ENCODE peak calls at places on chromosome 9, in seven cellular contexts. One of them, this sample, is unnamed. For H3K4me1 and H3K36me3, the result is how much of the 10 kb centered on the place peaks cover.

GRCh38 chr9:79917417-79917816 is 345.7 kb downstream of the TLE4 start:
- DNase-seq in heart left ventricle: no peak
- DNase-seq in CD4-positive, CD25-positive, alpha-beta regulatory T cell: no peak
- DNase-seq in lower lobe of right lung: no peak
- DNase-seq in fibroblast of lung: no peak
- DNase-seq in transverse colon: no peak
- DNase-seq in lung: no peak
- DNase-seq in this sample: no peak

GRCh38 chr9:123327697-123328100 is 28.3 kb upstream of the CRB2 start:
- DNase-seq in heart left ventricle: no peak
- DNase-seq in CD4-positive, CD25-positive, alpha-beta regulatory T cell: no peak
- DNase-seq in lower lobe of right lung: peak
- DNase-seq in fibroblast of lung: no peak
- DNase-seq in transverse colon: peak
- DNase-seq in lung: peak
- DNase-seq in this sample: no peak

GRCh38 chr9:126423709-126424185 is 97.1 kb downstream of the MVB12B start:
- DNase-seq in heart left ventricle: no peak
- DNase-seq in CD4-positive, CD25-positive, alpha-beta regulatory T cell: no peak
- DNase-seq in lower lobe of right lung: no peak
- DNase-seq in fibroblast of lung: no peak
- DNase-seq in transverse colon: no peak
- DNase-seq in lung: no peak
- DNase-seq in this sample: no peak

GRCh38 chr9:94030318-94031179 is 53.7 kb upstream of the PTPDC1 start:
- DNase-seq in heart left ventricle: peak
- DNase-seq in CD4-positive, CD25-positive, alpha-beta regulatory T cell: peak
- DNase-seq in lower lobe of right lung: peak
- DNase-seq in fibroblast of lung: peak
- DNase-seq in transverse colon: peak
- DNase-seq in lung: peak
- DNase-seq in this sample: peak

GRCh38 chr9:38362912-38363588 is 29.5 kb upstream of the ALDH1B1 start:
- DNase-seq in heart left ventricle: peak
- DNase-seq in CD4-positive, CD25-positive, alpha-beta regulatory T cell: peak
- DNase-seq in lower lobe of right lung: no peak
- DNase-seq in fibroblast of lung: peak
- DNase-seq in transverse colon: peak
- DNase-seq in lung: peak
- DNase-seq in this sample: peak

GRCh38 chr9:105132576-105132975 is 111.9 kb upstream of the SLC44A1 start:
- DNase-seq in heart left ventricle: no peak
- DNase-seq in CD4-positive, CD25-positive, alpha-beta regulatory T cell: no peak
- DNase-seq in lower lobe of right lung: no peak
- DNase-seq in fibroblast of lung: peak
- DNase-seq in transverse colon: no peak
- DNase-seq in lung: no peak
- DNase-seq in this sample: no peak

GRCh38 chr9:112361602-112362001 is 18.3 kb upstream of the HSDL2 start:
- DNase-seq in heart left ventricle: no peak
- DNase-seq in CD4-positive, CD25-positive, alpha-beta regulatory T cell: peak
- DNase-seq in lower lobe of right lung: no peak
- DNase-seq in fibroblast of lung: peak
- DNase-seq in transverse colon: no peak
- DNase-seq in lung: no peak
- DNase-seq in this sample: peak

GRCh38 chr9:135343733-135344522 is 135.7 kb upstream of the PPP1R26 start:
- DNase-seq in heart left ventricle: peak
- DNase-seq in CD4-positive, CD25-positive, alpha-beta regulatory T cell: peak
- DNase-seq in lower lobe of right lung: peak
- DNase-seq in fibroblast of lung: peak
- DNase-seq in transverse colon: peak
- DNase-seq in lung: peak
- DNase-seq in this sample: peak

GRCh38 chr9:136484153-136485048 is 1.6 kb upstream of the SEC16A start:
- DNase-seq in heart left ventricle: no peak
- DNase-seq in CD4-positive, CD25-positive, alpha-beta regulatory T cell: peak
- DNase-seq in lower lobe of right lung: peak
- DNase-seq in fibroblast of lung: no peak
- DNase-seq in transverse colon: peak
- DNase-seq in lung: no peak
- DNase-seq in this sample: no peak

GRCh38 chr9:127451681-127452480 is 571 bp downstream of the LRSAM1 start:
- DNase-seq in heart left ventricle: peak
- DNase-seq in CD4-positive, CD25-positive, alpha-beta regulatory T cell: peak
- DNase-seq in lower lobe of right lung: peak
- DNase-seq in fibroblast of lung: peak
- DNase-seq in transverse colon: peak
- DNase-seq in lung: peak
- DNase-seq in this sample: peak

GRCh38 chr9:136543280-136543679 is 2.6 kb downstream of the NOTCH1 start:
- DNase-seq in heart left ventricle: no peak
- DNase-seq in CD4-positive, CD25-positive, alpha-beta regulatory T cell: no peak
- DNase-seq in lower lobe of right lung: no peak
- DNase-seq in fibroblast of lung: no peak
- DNase-seq in transverse colon: no peak
- DNase-seq in lung: no peak
- DNase-seq in this sample: no peak

GRCh38 chr9:84310903-84311302 is 29.7 kb downstream of the SLC28A3 start:
- DNase-seq in heart left ventricle: no peak
- DNase-seq in CD4-positive, CD25-positive, alpha-beta regulatory T cell: no peak
- DNase-seq in lower lobe of right lung: no peak
- DNase-seq in fibroblast of lung: no peak
- DNase-seq in transverse colon: no peak
- DNase-seq in lung: no peak
- DNase-seq in this sample: no peak

GRCh38 chr9:71746023-71746752 is 22.1 kb downstream of the CEMIP2 start:
- DNase-seq in heart left ventricle: no peak
- DNase-seq in CD4-positive, CD25-positive, alpha-beta regulatory T cell: no peak
- DNase-seq in lower lobe of right lung: no peak
- DNase-seq in fibroblast of lung: no peak
- DNase-seq in transverse colon: no peak
- DNase-seq in lung: no peak
- DNase-seq in this sample: no peak

GRCh38 chr9:71747572-71747971 is 20.7 kb downstream of the CEMIP2 start:
- DNase-seq in heart left ventricle: no peak
- DNase-seq in CD4-positive, CD25-positive, alpha-beta regulatory T cell: no peak
- DNase-seq in lower lobe of right lung: no peak
- DNase-seq in fibroblast of lung: no peak
- DNase-seq in transverse colon: no peak
- DNase-seq in lung: no peak
- DNase-seq in this sample: no peak

GRCh38 chr9:71746753-71747115 is 21.6 kb downstream of the CEMIP2 start:
- DNase-seq in heart left ventricle: no peak
- DNase-seq in CD4-positive, CD25-positive, alpha-beta regulatory T cell: no peak
- DNase-seq in lower lobe of right lung: no peak
- DNase-seq in fibroblast of lung: no peak
- DNase-seq in transverse colon: no peak
- DNase-seq in lung: no peak
- DNase-seq in this sample: no peak

GRCh38 chr9:71744754-71745521 is 23.4 kb downstream of the CEMIP2 start:
- DNase-seq in heart left ventricle: no peak
- DNase-seq in CD4-positive, CD25-positive, alpha-beta regulatory T cell: no peak
- DNase-seq in lower lobe of right lung: no peak
- DNase-seq in fibroblast of lung: peak
- DNase-seq in transverse colon: no peak
- DNase-seq in lung: no peak
- DNase-seq in this sample: no peak

DNA sequence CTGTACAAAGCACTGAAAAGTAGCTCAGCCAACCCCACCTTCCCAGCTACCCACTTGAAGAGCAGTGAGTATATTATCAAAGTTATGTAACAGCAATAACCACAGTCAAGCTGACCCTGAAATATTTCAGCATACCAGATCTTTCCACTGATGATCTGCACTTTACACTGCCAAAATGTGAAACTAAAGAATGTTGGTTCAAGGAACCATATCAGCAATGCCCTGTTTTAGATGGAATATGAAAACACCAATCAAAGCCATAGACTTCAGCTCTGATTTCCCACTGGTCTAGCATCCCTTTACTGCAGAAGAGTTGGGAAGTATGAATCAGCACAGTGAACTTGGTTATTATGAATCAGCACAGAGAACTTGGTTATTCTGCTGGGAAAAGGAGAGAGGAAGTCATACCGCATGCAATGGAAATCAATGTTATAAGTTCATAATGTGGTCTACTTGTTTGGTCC is 20.0 kb downstream of the CEMIP2 start:
- DNase-seq in heart left ventricle: no peak
- DNase-seq in CD4-positive, CD25-positive, alpha-beta regulatory T cell: no peak
- DNase-seq in lower lobe of right lung: no peak
- DNase-seq in fibroblast of lung: peak
- DNase-seq in transverse colon: no peak
- DNase-seq in lung: no peak
- DNase-seq in this sample: no peak
- H3K4me1 ChIP-seq in heart left ventricle: under half
- H3K4me1 ChIP-seq in CD4-positive, CD25-positive, alpha-beta regulatory T cell: under half
- H3K4me1 ChIP-seq in lower lobe of right lung: under half
- H3K4me1 ChIP-seq in fibroblast of lung: under half
- H3K4me1 ChIP-seq in transverse colon: under half
- H3K4me1 ChIP-seq in lung: under half
- H3K4me1 ChIP-seq in this sample: under half

GRCh38 chr9:124329393-124329792 is 71.6 kb downstream of the NEK6 start:
- DNase-seq in heart left ventricle: no peak
- DNase-seq in CD4-positive, CD25-positive, alpha-beta regulatory T cell: no peak
- DNase-seq in lower lobe of right lung: no peak
- DNase-seq in fibroblast of lung: no peak
- DNase-seq in transverse colon: no peak
- DNase-seq in lung: no peak
- DNase-seq in this sample: no peak
- H3K36me3 ChIP-seq in heart left ventricle: under half
- H3K36me3 ChIP-seq in CD4-positive, CD25-positive, alpha-beta regulatory T cell: under half
- H3K36me3 ChIP-seq in lower lobe of right lung: half or more
- H3K36me3 ChIP-seq in fibroblast of lung: under half
- H3K36me3 ChIP-seq in transverse colon: under half
- H3K36me3 ChIP-seq in lung: half or more
- H3K36me3 ChIP-seq in this sample: under half

DNA sequence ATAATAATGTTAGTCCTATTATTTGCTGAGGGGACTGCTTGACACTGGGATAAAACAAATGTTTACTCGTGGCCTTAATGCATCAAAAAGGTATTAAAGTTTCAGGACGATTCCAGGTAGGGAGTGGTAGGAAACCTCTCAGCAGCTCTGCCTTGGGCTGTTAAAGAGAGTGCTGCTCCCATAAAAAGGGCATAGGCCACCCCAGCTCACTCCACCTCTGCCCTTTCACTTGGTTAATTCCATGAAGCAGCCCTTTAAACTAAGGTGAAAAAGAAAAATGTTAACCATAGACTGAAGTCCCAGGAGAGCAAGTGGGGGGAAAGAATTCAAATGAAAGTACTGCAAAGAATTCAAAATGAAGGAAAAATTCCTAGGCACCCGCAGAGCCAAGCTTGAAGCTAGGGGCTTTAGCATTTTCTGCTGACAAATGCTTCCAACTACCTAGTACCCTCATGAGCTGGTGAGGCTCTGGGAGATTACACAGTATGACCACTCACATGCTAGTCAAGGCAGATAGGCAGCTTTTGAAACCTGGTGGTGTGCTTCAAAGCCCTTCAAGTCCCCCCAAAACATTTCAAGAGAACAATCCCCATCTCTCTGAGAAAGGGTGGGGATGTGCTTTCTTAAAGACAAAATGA is 8.5 kb downstream of the KLF9 start:
- DNase-seq in heart left ventricle: no peak
- DNase-seq in CD4-positive, CD25-positive, alpha-beta regulatory T cell: no peak
- DNase-seq in lower lobe of right lung: no peak
- DNase-seq in fibroblast of lung: peak
- DNase-seq in transverse colon: peak
- DNase-seq in lung: no peak
- DNase-seq in this sample: peak
- H3K4me3 ChIP-seq in heart left ventricle: no peak
- H3K4me3 ChIP-seq in CD4-positive, CD25-positive, alpha-beta regulatory T cell: peak
- H3K4me3 ChIP-seq in lower lobe of right lung: peak
- H3K4me3 ChIP-seq in fibroblast of lung: no peak
- H3K4me3 ChIP-seq in transverse colon: peak
- H3K4me3 ChIP-seq in lung: no peak
- H3K4me3 ChIP-seq in this sample: no peak

GRCh38 chr9:71895122-71895521 is 15.9 kb downstream of the ABHD17B start:
- DNase-seq in heart left ventricle: no peak
- DNase-seq in CD4-positive, CD25-positive, alpha-beta regulatory T cell: no peak
- DNase-seq in lower lobe of right lung: no peak
- DNase-seq in fibroblast of lung: peak
- DNase-seq in transverse colon: no peak
- DNase-seq in lung: no peak
- DNase-seq in this sample: no peak
- H3K4me1 ChIP-seq in heart left ventricle: under half
- H3K4me1 ChIP-seq in CD4-positive, CD25-positive, alpha-beta regulatory T cell: half or more
- H3K4me1 ChIP-seq in lower lobe of right lung: under half
- H3K4me1 ChIP-seq in fibroblast of lung: under half
- H3K4me1 ChIP-seq in transverse colon: under half
- H3K4me1 ChIP-seq in lung: under half
- H3K4me1 ChIP-seq in this sample: under half

DNA sequence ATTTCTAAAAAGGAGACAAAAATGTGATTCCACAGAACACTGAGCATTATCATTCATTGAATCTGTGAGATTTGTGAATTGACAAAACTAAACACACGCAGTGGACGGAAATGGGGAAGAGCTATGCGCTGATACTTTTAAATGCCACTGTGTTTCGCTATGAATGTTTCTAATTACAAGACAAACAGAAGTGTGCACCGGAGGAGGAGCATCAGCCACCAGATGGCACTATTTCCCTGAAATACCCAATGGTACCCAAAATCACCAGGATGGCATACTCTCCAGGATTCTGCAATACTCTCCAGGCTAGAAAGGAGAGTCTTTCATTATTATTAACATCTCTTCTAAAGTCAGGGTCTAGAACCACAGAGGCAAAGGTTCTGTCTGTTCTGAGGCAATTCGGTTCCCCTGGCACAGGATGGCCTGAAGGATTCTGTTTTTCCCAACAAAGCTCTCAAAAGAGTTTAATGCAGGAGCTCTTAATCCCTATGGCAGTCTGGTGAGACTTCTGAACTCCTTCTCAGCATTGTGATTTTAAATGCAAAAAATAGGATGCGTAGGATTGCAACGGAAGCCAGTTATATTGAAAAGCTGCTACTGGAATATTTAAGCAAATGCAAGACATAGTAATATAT is 13.8 kb upstream of the PUM3 start:
- DNase-seq in heart left ventricle: peak
- DNase-seq in CD4-positive, CD25-positive, alpha-beta regulatory T cell: peak
- DNase-seq in lower lobe of right lung: no peak
- DNase-seq in fibroblast of lung: peak
- DNase-seq in transverse colon: peak
- DNase-seq in lung: peak
- DNase-seq in this sample: peak
- H3K36me3 ChIP-seq in heart left ventricle: under half
- H3K36me3 ChIP-seq in CD4-positive, CD25-positive, alpha-beta regulatory T cell: under half
- H3K36me3 ChIP-seq in lower lobe of right lung: under half
- H3K36me3 ChIP-seq in fibroblast of lung: under half
- H3K36me3 ChIP-seq in transverse colon: under half
- H3K36me3 ChIP-seq in lung: under half
- H3K36me3 ChIP-seq in this sample: under half

GRCh38 chr9:133990366-133991210 is 1.5 kb downstream of the VAV2 start:
- DNase-seq in heart left ventricle: peak
- DNase-seq in CD4-positive, CD25-positive, alpha-beta regulatory T cell: no peak
- DNase-seq in lower lobe of right lung: peak
- DNase-seq in fibroblast of lung: peak
- DNase-seq in transverse colon: peak
- DNase-seq in lung: peak
- DNase-seq in this sample: peak
- H3K4me3 ChIP-seq in heart left ventricle: peak
- H3K4me3 ChIP-seq in CD4-positive, CD25-positive, alpha-beta regulatory T cell: no peak
- H3K4me3 ChIP-seq in lower lobe of right lung: peak
- H3K4me3 ChIP-seq in fibroblast of lung: peak
- H3K4me3 ChIP-seq in transverse colon: peak
- H3K4me3 ChIP-seq in lung: peak
- H3K4me3 ChIP-seq in this sample: peak

This sample was measured in HAP-1.